ENCODE peak calls at places on chromosomes 2 and 18, in nine cellular contexts. One of them, this sample, is unnamed.

GRCh38 chr2:7866825-7867224 is 815.0 kb upstream of the ID2 start:
- DNase-seq in Panc1: no peak
- DNase-seq in OCI-LY7: no peak
- DNase-seq in tibial nerve: no peak
- DNase-seq in thoracic aorta: no peak
- DNase-seq in astrocyte of the cerebellum: no peak
- DNase-seq in bronchial epithelial cell: no peak
- DNase-seq in B cell: no peak
- DNase-seq in body of pancreas: no peak
- DNase-seq in this sample: no peak

GRCh38 chr2:46389417-46389916 is 89.9 kb upstream of the TMEM247 start:
- DNase-seq in Panc1: no peak
- DNase-seq in OCI-LY7: no peak
- DNase-seq in tibial nerve: no peak
- DNase-seq in thoracic aorta: no peak
- DNase-seq in astrocyte of the cerebellum: no peak
- DNase-seq in bronchial epithelial cell: no peak
- DNase-seq in B cell: no peak
- DNase-seq in body of pancreas: no peak
- DNase-seq in this sample: no peak

GRCh38 chr2:27667439-27667838 is 3.8 kb downstream of the SLC4A1AP start:
- DNase-seq in Panc1: no peak
- DNase-seq in OCI-LY7: no peak
- DNase-seq in tibial nerve: no peak
- DNase-seq in thoracic aorta: no peak
- DNase-seq in astrocyte of the cerebellum: no peak
- DNase-seq in bronchial epithelial cell: no peak
- DNase-seq in B cell: no peak
- DNase-seq in body of pancreas: no peak
- DNase-seq in this sample: no peak

GRCh38 chr2:144161061-144161460 is 358.9 kb downstream of the ZEB2 start:
- DNase-seq in Panc1: no peak
- DNase-seq in OCI-LY7: no peak
- DNase-seq in tibial nerve: no peak
- DNase-seq in thoracic aorta: no peak
- DNase-seq in astrocyte of the cerebellum: no peak
- DNase-seq in bronchial epithelial cell: no peak
- DNase-seq in B cell: no peak
- DNase-seq in body of pancreas: no peak
- DNase-seq in this sample: no peak

GRCh38 chr2:207239222-207239674 is 73.5 kb upstream of the KLF7 start:
- DNase-seq in Panc1: no peak
- DNase-seq in OCI-LY7: no peak
- DNase-seq in tibial nerve: peak; percentile 71
- DNase-seq in thoracic aorta: peak; percentile 77
- DNase-seq in astrocyte of the cerebellum: peak; percentile 100
- DNase-seq in bronchial epithelial cell: peak; percentile 100
- DNase-seq in B cell: no peak
- DNase-seq in body of pancreas: peak; percentile 76
- DNase-seq in this sample: no peak

GRCh38 chr2:15539999-15540398 is 21.1 kb downstream of the NBAS start:
- DNase-seq in Panc1: no peak
- DNase-seq in OCI-LY7: peak; percentile 57
- DNase-seq in tibial nerve: no peak
- DNase-seq in thoracic aorta: no peak
- DNase-seq in astrocyte of the cerebellum: no peak
- DNase-seq in bronchial epithelial cell: no peak
- DNase-seq in B cell: peak; percentile 29
- DNase-seq in body of pancreas: no peak
- DNase-seq in this sample: no peak

GRCh38 chr18:4319738-4320677 is 135.1 kb downstream of the DLGAP1 start:
- DNase-seq in Panc1: no peak
- DNase-seq in OCI-LY7: no peak
- DNase-seq in tibial nerve: no peak
- DNase-seq in thoracic aorta: no peak
- DNase-seq in astrocyte of the cerebellum: no peak
- DNase-seq in bronchial epithelial cell: no peak
- DNase-seq in B cell: no peak
- DNase-seq in body of pancreas: no peak
- DNase-seq in this sample: no peak

GRCh38 chr2:210363876-210364275 is 48.9 kb upstream of the MYL1 start:
- DNase-seq in Panc1: no peak
- DNase-seq in OCI-LY7: no peak
- DNase-seq in tibial nerve: no peak
- DNase-seq in thoracic aorta: no peak
- DNase-seq in astrocyte of the cerebellum: no peak
- DNase-seq in bronchial epithelial cell: no peak
- DNase-seq in B cell: no peak
- DNase-seq in body of pancreas: no peak
- DNase-seq in this sample: no peak

GRCh38 chr2:20148411-20148810 is 76.5 kb downstream of the SDC1 start:
- DNase-seq in Panc1: no peak
- DNase-seq in OCI-LY7: no peak
- DNase-seq in tibial nerve: peak; percentile 27
- DNase-seq in thoracic aorta: no peak
- DNase-seq in astrocyte of the cerebellum: no peak
- DNase-seq in bronchial epithelial cell: no peak
- DNase-seq in B cell: no peak
- DNase-seq in body of pancreas: no peak
- DNase-seq in this sample: no peak

GRCh38 chr18:9174302-9174701 is 37.7 kb downstream of the ANKRD12 start:
- DNase-seq in Panc1: no peak
- DNase-seq in OCI-LY7: no peak
- DNase-seq in tibial nerve: no peak
- DNase-seq in thoracic aorta: no peak
- DNase-seq in astrocyte of the cerebellum: no peak
- DNase-seq in bronchial epithelial cell: no peak
- DNase-seq in B cell: no peak
- DNase-seq in body of pancreas: no peak
- DNase-seq in this sample: no peak

GRCh38 chr2:129611456-129611855 is 368.0 kb upstream of the RAB6C start:
- DNase-seq in Panc1: no peak
- DNase-seq in OCI-LY7: no peak
- DNase-seq in tibial nerve: no peak
- DNase-seq in thoracic aorta: no peak
- DNase-seq in astrocyte of the cerebellum: no peak
- DNase-seq in bronchial epithelial cell: no peak
- DNase-seq in B cell: no peak
- DNase-seq in body of pancreas: no peak
- DNase-seq in this sample: no peak

GRCh38 chr2:187136646-187137045 is 287.7 kb upstream of the ZSWIM2 start:
- DNase-seq in Panc1: no peak
- DNase-seq in OCI-LY7: no peak
- DNase-seq in tibial nerve: no peak
- DNase-seq in thoracic aorta: no peak
- DNase-seq in astrocyte of the cerebellum: no peak
- DNase-seq in bronchial epithelial cell: no peak
- DNase-seq in B cell: no peak
- DNase-seq in body of pancreas: no peak
- DNase-seq in this sample: no peak

GRCh38 chr2:218043701-218044109 is 25.3 kb upstream of the RUFY4 start:
- DNase-seq in Panc1: no peak
- DNase-seq in OCI-LY7: no peak
- DNase-seq in tibial nerve: no peak
- DNase-seq in thoracic aorta: no peak
- DNase-seq in astrocyte of the cerebellum: no peak
- DNase-seq in bronchial epithelial cell: no peak
- DNase-seq in B cell: no peak
- DNase-seq in body of pancreas: no peak
- DNase-seq in this sample: no peak

GRCh38 chr18:39435986-39436385 is 1870.4 kb upstream of the CELF4 start:
- DNase-seq in Panc1: no peak
- DNase-seq in OCI-LY7: no peak
- DNase-seq in tibial nerve: no peak
- DNase-seq in thoracic aorta: no peak
- DNase-seq in astrocyte of the cerebellum: no peak
- DNase-seq in bronchial epithelial cell: no peak
- DNase-seq in B cell: no peak
- DNase-seq in body of pancreas: no peak
- DNase-seq in this sample: no peak

GRCh38 chr2:232551776-232552175 is 1.3 kb downstream of the EIF4E2 start:
- DNase-seq in Panc1: no peak
- DNase-seq in OCI-LY7: no peak
- DNase-seq in tibial nerve: no peak
- DNase-seq in thoracic aorta: no peak
- DNase-seq in astrocyte of the cerebellum: no peak
- DNase-seq in bronchial epithelial cell: no peak
- DNase-seq in B cell: no peak
- DNase-seq in body of pancreas: no peak
- DNase-seq in this sample: no peak

GRCh38 chr2:232551289-232551688 is 800 bp downstream of the EIF4E2 start:
- DNase-seq in Panc1: no peak
- DNase-seq in OCI-LY7: peak; percentile 21
- DNase-seq in tibial nerve: no peak
- DNase-seq in thoracic aorta: no peak
- DNase-seq in astrocyte of the cerebellum: no peak
- DNase-seq in bronchial epithelial cell: no peak
- DNase-seq in B cell: no peak
- DNase-seq in body of pancreas: no peak
- DNase-seq in this sample: no peak

GRCh38 chr2:232549655-232550350 is 554 bp downstream of the TIGD1 start:
- DNase-seq in Panc1: no peak
- DNase-seq in OCI-LY7: no peak
- DNase-seq in tibial nerve: no peak
- DNase-seq in thoracic aorta: no peak
- DNase-seq in astrocyte of the cerebellum: no peak
- DNase-seq in bronchial epithelial cell: no peak
- DNase-seq in B cell: no peak
- DNase-seq in body of pancreas: no peak
- DNase-seq in this sample: no peak

GRCh38 chr2:232547991-232548390 is 2.4 kb downstream of the TIGD1 start:
- DNase-seq in Panc1: no peak
- DNase-seq in OCI-LY7: no peak
- DNase-seq in tibial nerve: no peak
- DNase-seq in thoracic aorta: no peak
- DNase-seq in astrocyte of the cerebellum: no peak
- DNase-seq in bronchial epithelial cell: no peak
- DNase-seq in B cell: no peak
- DNase-seq in body of pancreas: no peak
- DNase-seq in this sample: no peak

DNA sequence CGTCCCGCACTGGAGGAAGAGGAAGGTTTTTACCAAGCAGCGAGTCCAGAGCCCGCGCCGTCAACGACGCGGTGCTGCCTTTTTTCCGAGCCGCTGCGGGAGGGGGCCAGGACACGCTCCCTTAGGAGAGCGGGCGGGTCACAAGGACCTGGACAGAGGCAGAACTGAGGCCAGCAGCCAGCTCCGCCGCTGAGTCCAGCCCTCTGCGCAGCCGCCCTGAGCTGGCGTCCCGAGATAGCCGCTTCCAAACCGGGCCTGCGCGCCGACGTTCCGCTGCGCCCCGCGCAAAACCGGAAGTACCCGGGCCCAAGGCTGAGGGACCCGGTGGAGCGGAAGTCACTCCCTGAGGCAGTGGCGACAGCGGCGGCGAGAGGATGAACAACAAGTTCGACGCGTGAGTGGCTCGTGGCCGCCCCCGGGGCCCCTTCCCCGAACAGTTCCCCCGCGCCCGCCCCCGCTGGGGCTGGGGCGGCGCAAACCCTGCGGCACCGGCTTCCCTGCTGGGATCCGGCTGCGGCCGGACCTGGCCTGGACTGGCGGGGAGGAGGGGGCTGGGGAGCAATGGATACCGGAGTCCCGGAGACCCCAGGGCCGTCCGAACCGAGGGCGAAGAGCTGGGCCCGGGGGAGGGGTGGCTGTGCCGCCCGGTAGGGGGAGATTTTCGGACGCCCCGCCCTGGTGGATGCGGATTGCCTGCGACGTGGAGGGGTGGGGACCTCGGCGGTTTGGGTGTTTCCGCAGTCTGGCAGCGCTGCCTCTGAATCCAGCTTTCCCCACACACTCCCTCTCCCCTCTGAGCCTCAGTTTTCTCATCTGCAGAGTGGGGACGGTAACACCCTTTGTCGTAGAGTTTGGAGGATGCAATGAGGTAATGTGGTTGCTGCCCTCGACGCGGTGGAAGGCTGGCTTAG is at the start of the genes EIF4E2 and TIGD1:
- DNase-seq in Panc1: peak; percentile 64
- DNase-seq in OCI-LY7: peak; percentile 96
- DNase-seq in tibial nerve: peak; percentile 78
- DNase-seq in thoracic aorta: peak; percentile 70
- DNase-seq in astrocyte of the cerebellum: peak; percentile 82
- DNase-seq in bronchial epithelial cell: peak; percentile 74
- DNase-seq in B cell: peak; percentile 93
- DNase-seq in body of pancreas: peak; percentile 95
- DNase-seq in this sample: peak; percentile 84
- TF ChIP-seq CTCF in Panc1: no peak
- TF ChIP-seq CTCF in OCI-LY7: peak; percentile 54
- TF ChIP-seq CTCF in tibial nerve: peak; percentile 26
- TF ChIP-seq CTCF in thoracic aorta: peak; percentile 37
- TF ChIP-seq CTCF in astrocyte of the cerebellum: peak; percentile 5
- TF ChIP-seq CTCF in bronchial epithelial cell: peak; percentile 45
- TF ChIP-seq CTCF in B cell: peak; percentile 52
- TF ChIP-seq CTCF in body of pancreas: peak; percentile 51
- TF ChIP-seq CTCF in this sample: no peak

GRCh38 chr2:241540766-241541561 is 17.6 kb upstream of the BOK start:
- DNase-seq in Panc1: no peak
- DNase-seq in OCI-LY7: peak; percentile 34
- DNase-seq in tibial nerve: peak; percentile 32
- DNase-seq in thoracic aorta: no peak
- DNase-seq in astrocyte of the cerebellum: no peak
- DNase-seq in bronchial epithelial cell: peak; percentile 49
- DNase-seq in B cell: peak; percentile 72
- DNase-seq in body of pancreas: peak; percentile 84
- DNase-seq in this sample: no peak
- TF ChIP-seq CTCF in Panc1: no peak
- TF ChIP-seq CTCF in OCI-LY7: no peak
- TF ChIP-seq CTCF in tibial nerve: no peak
- TF ChIP-seq CTCF in thoracic aorta: no peak
- TF ChIP-seq CTCF in astrocyte of the cerebellum: no peak
- TF ChIP-seq CTCF in bronchial epithelial cell: no peak
- TF ChIP-seq CTCF in B cell: no peak
- TF ChIP-seq CTCF in body of pancreas: no peak
- TF ChIP-seq CTCF in this sample: no peak

GRCh38 chr2:64325852-64326577 is 127.9 kb upstream of the LGALSL start:
- DNase-seq in Panc1: no peak
- DNase-seq in OCI-LY7: peak; percentile 70
- DNase-seq in tibial nerve: no peak
- DNase-seq in thoracic aorta: no peak
- DNase-seq in astrocyte of the cerebellum: no peak
- DNase-seq in bronchial epithelial cell: no peak
- DNase-seq in B cell: peak; percentile 56
- DNase-seq in body of pancreas: no peak
- DNase-seq in this sample: no peak
- TF ChIP-seq CTCF in Panc1: no peak
- TF ChIP-seq CTCF in OCI-LY7: no peak
- TF ChIP-seq CTCF in tibial nerve: no peak
- TF ChIP-seq CTCF in thoracic aorta: no peak
- TF ChIP-seq CTCF in astrocyte of the cerebellum: no peak
- TF ChIP-seq CTCF in bronchial epithelial cell: no peak
- TF ChIP-seq CTCF in B cell: no peak
- TF ChIP-seq CTCF in body of pancreas: no peak
- TF ChIP-seq CTCF in this sample: no peak

DNA sequence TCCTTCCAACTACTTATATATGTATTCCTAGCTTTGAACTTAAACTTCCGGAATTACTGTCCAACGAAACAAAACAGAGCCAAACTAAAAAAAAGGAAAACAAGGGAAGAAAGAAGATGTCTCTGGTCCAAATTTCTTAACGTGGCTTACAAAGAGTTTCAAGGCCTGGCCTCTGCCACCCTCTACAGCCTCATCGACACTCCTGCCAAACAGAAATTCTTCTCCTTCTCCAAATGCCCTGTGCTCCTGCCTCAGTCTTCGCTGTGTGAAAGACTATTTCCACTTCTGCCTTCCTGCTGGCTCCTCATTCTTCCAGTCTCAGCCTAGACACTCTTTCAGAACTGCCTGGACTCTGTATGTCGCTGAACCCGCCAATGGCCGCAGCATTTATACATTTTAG is 249.2 kb downstream of the TXNL1 start:
- DNase-seq in Panc1: no peak
- DNase-seq in OCI-LY7: no peak
- DNase-seq in tibial nerve: no peak
- DNase-seq in thoracic aorta: no peak
- DNase-seq in astrocyte of the cerebellum: no peak
- DNase-seq in bronchial epithelial cell: no peak
- DNase-seq in B cell: no peak
- DNase-seq in body of pancreas: no peak
- DNase-seq in this sample: no peak
- TF ChIP-seq CTCF in Panc1: no peak
- TF ChIP-seq CTCF in OCI-LY7: no peak
- TF ChIP-seq CTCF in tibial nerve: no peak
- TF ChIP-seq CTCF in thoracic aorta: no peak
- TF ChIP-seq CTCF in astrocyte of the cerebellum: no peak
- TF ChIP-seq CTCF in bronchial epithelial cell: no peak
- TF ChIP-seq CTCF in B cell: no peak
- TF ChIP-seq CTCF in body of pancreas: peak; percentile 4
- TF ChIP-seq CTCF in this sample: no peak

This sample was measured in mesothelial cell of epicardium.